ENCODE peak calls at places on chromosomes 11 and 22, in five cellular contexts. C is Panc1, S is tibial artery, D is left ventricle myocardium inferior, Y is brain microvascular endothelial cell. P is an unnamed sample.

GRCh38 chr22:27880778-27881394 is 38.2 kb downstream of the PITPNB start:
- DNase-seq in C (peak; percentile 30), S (peak; percentile 47), Y (peak; percentile 78), D (no peak), P (no peak)

GRCh38 chr11:86696004-86696403 is 23.6 kb upstream of the ME3 start:
- DNase-seq in S (no peak), C (no peak), D (no peak), Y (peak; percentile 70), P (no peak)

GRCh38 chr11:12087075-12087775 is 23.2 kb upstream of the MICAL2 start:
- DNase-seq in D (no peak), C (no peak), Y (peak; percentile 66), S (peak; percentile 65), P (no peak)

GRCh38 chr11:45289369-45289768 is 3.2 kb upstream of the SYT13 start:
- DNase-seq in S (no peak), D (no peak), C (no peak), Y (peak; percentile 73), P (no peak)

GRCh38 chr11:62999649-63000048 is 14.9 kb upstream of the SLC22A6 start:
- DNase-seq in S (no peak), C (no peak), Y (no peak), D (no peak), P (no peak)

GRCh38 chr11:105862736-105863367 is 159.2 kb downstream of the MSANTD4 start:
- DNase-seq in Y (peak; percentile 52), D (no peak), C (peak; percentile 52), S (no peak), P (peak; percentile 28)

GRCh38 chr11:93529707-93530467 is 13.3 kb downstream of the SMCO4 start:
- DNase-seq in C (no peak), Y (peak; percentile 28), D (no peak), S (no peak), P (no peak)

GRCh38 chr11:45155627-45156180 is 9.3 kb downstream of the PRDM11 start:
- DNase-seq in D (no peak), C (no peak), S (no peak), Y (no peak), P (no peak)

GRCh38 chr22:46045459-46046298 is 68.7 kb upstream of the WNT7B start:
- DNase-seq in S (peak; percentile 57), D (peak; percentile 47), Y (no peak), C (no peak), P (peak; percentile 63)

GRCh38 chr11:35364101-35364780 is 55.1 kb downstream of the SLC1A2 start:
- DNase-seq in S (peak; percentile 82), Y (peak; percentile 80), D (peak; percentile 41), C (no peak), P (peak; percentile 56)

GRCh38 chr11:79414644-79415317 is 26.0 kb downstream of the TENM4 start:
- DNase-seq in C (no peak), D (no peak), S (no peak), Y (peak; percentile 52), P (no peak)

GRCh38 chr22:35838849-35839646 is 121.4 kb downstream of the APOL5 start:
- DNase-seq in C (no peak), Y (peak; percentile 35), S (peak; percentile 69), D (no peak), P (no peak)

GRCh38 chr11:17519031-17519430 is 25.2 kb downstream of the USH1C start:
- DNase-seq in Y (no peak), S (no peak), C (no peak), D (no peak), P (no peak)

GRCh38 chr22:45101828-45102227 is 61.9 kb upstream of the NUP50 start:
- DNase-seq in Y (peak; percentile 34), C (no peak), D (peak; percentile 21), S (peak; percentile 41), P (no peak)

GRCh38 chr22:42962295-42963230 is 52.4 kb downstream of the PACSIN2 start:
- DNase-seq in Y (no peak), D (no peak), C (no peak), S (no peak), P (no peak)

GRCh38 chr11:84947970-84948600 is 679.1 kb downstream of the DLG2 start:
- DNase-seq in Y (no peak), D (no peak), S (no peak), C (no peak), P (no peak)

GRCh38 chr11:84922212-84922805 is 704.8 kb downstream of the DLG2 start:
- DNase-seq in Y (no peak), S (no peak), D (no peak), C (no peak), P (no peak)

GRCh38 chr11:15754221-15754620 is 602.1 kb downstream of the SOX6 start:
- DNase-seq in S (no peak), D (no peak), Y (no peak), C (no peak), P (no peak)

GRCh38 chr11:11570823-11571222 is 51.0 kb downstream of the GALNT18 start:
- DNase-seq in C (no peak), S (no peak), Y (no peak), D (no peak), P (no peak)

DNA sequence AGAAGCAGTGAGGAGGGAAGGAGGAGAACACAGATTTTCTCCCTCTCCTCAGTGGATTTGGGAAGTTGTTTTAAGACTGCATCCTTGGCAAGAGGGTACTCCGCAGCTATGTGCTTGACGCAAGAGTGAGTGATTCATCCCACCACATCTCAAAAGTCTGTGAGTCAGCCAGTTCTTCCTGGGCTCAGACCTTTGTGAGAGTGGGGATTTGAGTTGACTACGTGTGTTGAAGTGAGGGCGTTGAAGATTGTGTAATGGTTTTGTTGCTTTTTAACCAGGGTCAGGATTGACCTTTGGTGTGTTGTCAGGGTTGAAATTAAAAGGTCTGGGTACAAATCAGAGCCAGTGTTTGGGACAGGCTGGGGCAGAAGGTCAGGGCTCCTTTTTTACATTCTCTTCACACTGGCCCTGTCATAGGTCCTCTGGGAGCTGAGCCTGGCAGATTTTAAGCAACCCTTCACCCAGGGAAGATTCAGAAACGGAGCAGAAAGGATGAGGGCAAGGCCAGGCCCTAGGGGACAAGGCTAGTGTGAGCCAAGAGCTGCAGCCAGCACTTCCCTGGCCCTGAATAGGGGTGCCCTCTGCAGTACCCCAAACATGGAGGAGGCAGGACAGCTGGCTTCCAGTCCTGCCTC is 4.2 kb upstream of the C11orf86 start:
- DNase-seq in C (peak; percentile 91), Y (peak; percentile 99), D (no peak), S (peak; percentile 85), P (no peak)
- H3K4me3 ChIP-seq in C (no peak overlapping the region), Y (no peak overlapping the region), D (no peak overlapping the region), S (no peak overlapping the region), P (no peak overlapping the region)

GRCh38 chr11:8221917-8222316 is 41.8 kb downstream of the LMO1 start:
- DNase-seq in D (no peak), C (no peak), Y (no peak), S (no peak), P (no peak)
- H3K27me3 ChIP-seq in D (peaks cover 12% of the 10 kb centered on the region), C (no peaks in the 10 kb centered on the region), Y (no peaks in the 10 kb centered on the region), S (peaks cover 11% of the 10 kb centered on the region), P (no peaks in the 10 kb centered on the region)

DNA sequence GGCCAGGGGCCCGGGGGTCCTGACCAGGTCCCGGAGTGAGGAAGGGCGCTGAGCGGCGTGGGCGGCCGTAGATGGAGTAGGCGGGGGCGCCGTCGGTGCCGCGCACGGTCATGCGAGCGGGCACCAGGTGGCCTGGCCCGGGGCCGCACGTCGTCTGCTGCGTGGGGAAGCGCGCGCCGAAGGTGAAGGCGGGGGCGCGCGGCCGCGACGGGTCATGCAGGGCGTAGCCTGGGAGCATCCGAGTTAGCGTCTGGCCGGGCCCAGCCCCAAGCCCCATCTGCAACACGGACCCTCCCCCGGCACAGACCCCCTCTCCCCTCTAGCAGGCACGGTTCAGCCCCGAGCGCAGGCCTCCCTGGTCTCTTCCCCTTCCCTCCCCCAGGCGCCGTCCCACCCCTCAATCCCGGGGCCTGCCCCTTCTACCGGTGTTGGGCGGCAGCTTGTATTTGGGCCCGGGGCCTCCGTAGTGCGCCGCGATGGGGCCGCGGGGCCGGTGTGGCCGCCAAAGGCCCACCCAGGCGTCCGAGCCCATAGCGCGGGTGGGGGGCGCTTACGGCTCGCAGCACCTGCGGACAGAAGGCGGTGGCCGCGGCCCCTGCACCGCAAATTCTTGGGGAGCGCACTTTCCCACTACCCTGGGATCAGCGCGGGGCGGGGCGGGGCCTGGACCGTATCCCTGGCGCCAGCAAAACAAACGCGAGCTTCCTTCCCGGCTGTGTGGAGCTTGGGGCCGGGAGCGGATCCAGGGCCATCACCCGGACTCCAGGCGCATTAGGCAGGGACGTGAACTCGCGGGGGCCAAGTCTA is 1.9 kb upstream of the TYMP start:
- DNase-seq in S (peak; percentile 81), Y (peak; percentile 57), D (peak; percentile 88), C (no peak), P (no peak)
- TF ChIP-seq CTCF in S (no peak), Y (no peak), D (no peak), C (no peak), P (no peak)

GRCh38 chr11:3167143-3168119 is 2.3 kb upstream of the OSBPL5 start:
- DNase-seq in S (no peak), Y (no peak), C (no peak), D (peak; percentile 13), P (no peak)

GRCh38 chr11:3171931-3172560 is 6.9 kb upstream of the OSBPL5 start:
- DNase-seq in C (no peak), S (no peak), D (no peak), Y (no peak), P (no peak)

GRCh38 chr11:3169952-3170755 is 5.0 kb upstream of the OSBPL5 start:
- DNase-seq in D (no peak), C (no peak), S (no peak), Y (no peak), P (peak; percentile 43)

GRCh38 chr11:3170756-3171670 is 5.9 kb upstream of the OSBPL5 start:
- DNase-seq in C (no peak), S (no peak), D (no peak), Y (no peak), P (no peak)

GRCh38 chr11:3169235-3169951 is 4.3 kb upstream of the OSBPL5 start:
- DNase-seq in S (peak; percentile 73), Y (peak; percentile 60), D (peak; percentile 55), C (no peak), P (no peak)
- H3K4me3 ChIP-seq in S (peak overlapping the region; percentile 39), Y (peak overlapping the region; percentile 52), D (peak overlapping the region; percentile 64), C (peak overlapping the region; percentile 48), P (peak overlapping the region; percentile 46)

GRCh38 chr11:64725601-64726139 is 2.7 kb upstream of the NRXN2 start:
- DNase-seq in Y (no peak), C (no peak), D (no peak), S (no peak), P (no peak)
- H3K27me3 ChIP-seq in Y (peaks cover 14% of the 10 kb centered on the region), C (no peaks in the 10 kb centered on the region), D (peaks cover 23% of the 10 kb centered on the region), S (peaks cover 24% of the 10 kb centered on the region), P (no peaks in the 10 kb centered on the region)

P was measured in dorsolateral prefrontal cortex.